ENCODE peak calls at places on chromosomes 2 and 18, in six cellular contexts. One of them, this sample, is unnamed.

GRCh38 chr2:161134547-161135518 is 25.4 kb upstream of the TANK start:
- DNase-seq in activated CD4-positive, alpha-beta T cell treated with anti-CD3 and anti-CD28 coated beads, Interleukin-2, amount 50 U/mL, for 1 hour: no peak
- DNase-seq in tibial artery: no peak
- DNase-seq in KBM-7: no peak
- DNase-seq in progenitor cell of endocrine pancreas: no peak
- DNase-seq in NCI-H1092 treated with DMSO at 0.1 percent for 48 hours: peak
- DNase-seq in this sample: no peak

GRCh38 chr2:29251406-29251805 is 136.2 kb downstream of the CLIP4 start:
- DNase-seq in activated CD4-positive, alpha-beta T cell treated with anti-CD3 and anti-CD28 coated beads, Interleukin-2, amount 50 U/mL, for 1 hour: no peak
- DNase-seq in tibial artery: no peak
- DNase-seq in KBM-7: no peak
- DNase-seq in progenitor cell of endocrine pancreas: no peak
- DNase-seq in NCI-H1092 treated with DMSO at 0.1 percent for 48 hours: no peak
- DNase-seq in this sample: no peak

GRCh38 chr2:233081232-233081730 is 21.1 kb downstream of the INPP5D start:
- DNase-seq in activated CD4-positive, alpha-beta T cell treated with anti-CD3 and anti-CD28 coated beads, Interleukin-2, amount 50 U/mL, for 1 hour: peak
- DNase-seq in tibial artery: no peak
- DNase-seq in KBM-7: no peak
- DNase-seq in progenitor cell of endocrine pancreas: no peak
- DNase-seq in NCI-H1092 treated with DMSO at 0.1 percent for 48 hours: no peak
- DNase-seq in this sample: no peak

GRCh38 chr18:65753520-65753919 is 2.7 kb downstream of the CDH7 start:
- DNase-seq in activated CD4-positive, alpha-beta T cell treated with anti-CD3 and anti-CD28 coated beads, Interleukin-2, amount 50 U/mL, for 1 hour: no peak
- DNase-seq in tibial artery: no peak
- DNase-seq in KBM-7: peak
- DNase-seq in progenitor cell of endocrine pancreas: peak
- DNase-seq in NCI-H1092 treated with DMSO at 0.1 percent for 48 hours: peak
- DNase-seq in this sample: peak

GRCh38 chr2:56587456-56587855 is 403.7 kb downstream of the CCDC85A start:
- DNase-seq in activated CD4-positive, alpha-beta T cell treated with anti-CD3 and anti-CD28 coated beads, Interleukin-2, amount 50 U/mL, for 1 hour: no peak
- DNase-seq in tibial artery: no peak
- DNase-seq in KBM-7: no peak
- DNase-seq in progenitor cell of endocrine pancreas: no peak
- DNase-seq in NCI-H1092 treated with DMSO at 0.1 percent for 48 hours: no peak
- DNase-seq in this sample: no peak

GRCh38 chr2:136185991-136186771 is 68.2 kb upstream of the CXCR4 start:
- DNase-seq in activated CD4-positive, alpha-beta T cell treated with anti-CD3 and anti-CD28 coated beads, Interleukin-2, amount 50 U/mL, for 1 hour: no peak
- DNase-seq in tibial artery: no peak
- DNase-seq in KBM-7: no peak
- DNase-seq in progenitor cell of endocrine pancreas: no peak
- DNase-seq in NCI-H1092 treated with DMSO at 0.1 percent for 48 hours: no peak
- DNase-seq in this sample: no peak

GRCh38 chr2:133674066-133674432 is 105.8 kb upstream of the NCKAP5 start:
- DNase-seq in activated CD4-positive, alpha-beta T cell treated with anti-CD3 and anti-CD28 coated beads, Interleukin-2, amount 50 U/mL, for 1 hour: no peak
- DNase-seq in tibial artery: no peak
- DNase-seq in KBM-7: no peak
- DNase-seq in progenitor cell of endocrine pancreas: no peak
- DNase-seq in NCI-H1092 treated with DMSO at 0.1 percent for 48 hours: no peak
- DNase-seq in this sample: no peak

GRCh38 chr18:52499018-52499417 is 159.0 kb downstream of the DCC start:
- DNase-seq in activated CD4-positive, alpha-beta T cell treated with anti-CD3 and anti-CD28 coated beads, Interleukin-2, amount 50 U/mL, for 1 hour: no peak
- DNase-seq in tibial artery: no peak
- DNase-seq in KBM-7: no peak
- DNase-seq in progenitor cell of endocrine pancreas: no peak
- DNase-seq in NCI-H1092 treated with DMSO at 0.1 percent for 48 hours: no peak
- DNase-seq in this sample: no peak

GRCh38 chr2:39728941-39729351 is 50.1 kb downstream of the THUMPD2 start:
- DNase-seq in activated CD4-positive, alpha-beta T cell treated with anti-CD3 and anti-CD28 coated beads, Interleukin-2, amount 50 U/mL, for 1 hour: peak
- DNase-seq in tibial artery: no peak
- DNase-seq in KBM-7: peak
- DNase-seq in progenitor cell of endocrine pancreas: peak
- DNase-seq in NCI-H1092 treated with DMSO at 0.1 percent for 48 hours: peak
- DNase-seq in this sample: peak

GRCh38 chr2:68744517-68744916 is 9.9 kb downstream of the ARHGAP25 start:
- DNase-seq in activated CD4-positive, alpha-beta T cell treated with anti-CD3 and anti-CD28 coated beads, Interleukin-2, amount 50 U/mL, for 1 hour: no peak
- DNase-seq in tibial artery: no peak
- DNase-seq in KBM-7: no peak
- DNase-seq in progenitor cell of endocrine pancreas: no peak
- DNase-seq in NCI-H1092 treated with DMSO at 0.1 percent for 48 hours: no peak
- DNase-seq in this sample: no peak

GRCh38 chr2:170143045-170143717 is 34.8 kb upstream of the MYO3B start:
- DNase-seq in activated CD4-positive, alpha-beta T cell treated with anti-CD3 and anti-CD28 coated beads, Interleukin-2, amount 50 U/mL, for 1 hour: no peak
- DNase-seq in tibial artery: no peak
- DNase-seq in KBM-7: no peak
- DNase-seq in progenitor cell of endocrine pancreas: no peak
- DNase-seq in NCI-H1092 treated with DMSO at 0.1 percent for 48 hours: no peak
- DNase-seq in this sample: no peak

GRCh38 chr2:67048314-67048713 is 348.8 kb upstream of the ETAA1 start:
- DNase-seq in activated CD4-positive, alpha-beta T cell treated with anti-CD3 and anti-CD28 coated beads, Interleukin-2, amount 50 U/mL, for 1 hour: no peak
- DNase-seq in tibial artery: no peak
- DNase-seq in KBM-7: no peak
- DNase-seq in progenitor cell of endocrine pancreas: no peak
- DNase-seq in NCI-H1092 treated with DMSO at 0.1 percent for 48 hours: no peak
- DNase-seq in this sample: no peak

GRCh38 chr2:44579136-44579836 is 217.5 kb downstream of the CAMKMT start:
- DNase-seq in activated CD4-positive, alpha-beta T cell treated with anti-CD3 and anti-CD28 coated beads, Interleukin-2, amount 50 U/mL, for 1 hour: no peak
- DNase-seq in tibial artery: no peak
- DNase-seq in KBM-7: no peak
- DNase-seq in progenitor cell of endocrine pancreas: no peak
- DNase-seq in NCI-H1092 treated with DMSO at 0.1 percent for 48 hours: no peak
- DNase-seq in this sample: no peak

GRCh38 chr2:157404363-157404762 is 39.5 kb downstream of the CYTIP start:
- DNase-seq in activated CD4-positive, alpha-beta T cell treated with anti-CD3 and anti-CD28 coated beads, Interleukin-2, amount 50 U/mL, for 1 hour: peak
- DNase-seq in tibial artery: no peak
- DNase-seq in KBM-7: peak
- DNase-seq in progenitor cell of endocrine pancreas: no peak
- DNase-seq in NCI-H1092 treated with DMSO at 0.1 percent for 48 hours: no peak
- DNase-seq in this sample: no peak

GRCh38 chr2:28148566-28148965 is 244.1 kb upstream of the FOSL2 start:
- DNase-seq in activated CD4-positive, alpha-beta T cell treated with anti-CD3 and anti-CD28 coated beads, Interleukin-2, amount 50 U/mL, for 1 hour: no peak
- DNase-seq in tibial artery: no peak
- DNase-seq in KBM-7: no peak
- DNase-seq in progenitor cell of endocrine pancreas: no peak
- DNase-seq in NCI-H1092 treated with DMSO at 0.1 percent for 48 hours: no peak
- DNase-seq in this sample: no peak

GRCh38 chr2:26558271-26559043 is 80.5 kb upstream of the OTOF start:
- DNase-seq in activated CD4-positive, alpha-beta T cell treated with anti-CD3 and anti-CD28 coated beads, Interleukin-2, amount 50 U/mL, for 1 hour: no peak
- DNase-seq in tibial artery: no peak
- DNase-seq in KBM-7: no peak
- DNase-seq in progenitor cell of endocrine pancreas: no peak
- DNase-seq in NCI-H1092 treated with DMSO at 0.1 percent for 48 hours: no peak
- DNase-seq in this sample: no peak

GRCh38 chr2:235573331-235574221 is 79.7 kb downstream of the AGAP1 start:
- DNase-seq in activated CD4-positive, alpha-beta T cell treated with anti-CD3 and anti-CD28 coated beads, Interleukin-2, amount 50 U/mL, for 1 hour: no peak
- DNase-seq in tibial artery: no peak
- DNase-seq in KBM-7: no peak
- DNase-seq in progenitor cell of endocrine pancreas: no peak
- DNase-seq in NCI-H1092 treated with DMSO at 0.1 percent for 48 hours: peak
- DNase-seq in this sample: no peak

GRCh38 chr18:40824291-40824690 is 1130.7 kb upstream of the PIK3C3 start:
- DNase-seq in activated CD4-positive, alpha-beta T cell treated with anti-CD3 and anti-CD28 coated beads, Interleukin-2, amount 50 U/mL, for 1 hour: no peak
- DNase-seq in tibial artery: no peak
- DNase-seq in KBM-7: no peak
- DNase-seq in progenitor cell of endocrine pancreas: no peak
- DNase-seq in NCI-H1092 treated with DMSO at 0.1 percent for 48 hours: no peak
- DNase-seq in this sample: no peak

GRCh38 chr2:120314656-120315366 is 31.1 kb upstream of the INHBB start:
- DNase-seq in activated CD4-positive, alpha-beta T cell treated with anti-CD3 and anti-CD28 coated beads, Interleukin-2, amount 50 U/mL, for 1 hour: peak
- DNase-seq in tibial artery: no peak
- DNase-seq in KBM-7: no peak
- DNase-seq in progenitor cell of endocrine pancreas: no peak
- DNase-seq in NCI-H1092 treated with DMSO at 0.1 percent for 48 hours: peak
- DNase-seq in this sample: no peak

GRCh38 chr2:46229134-46230063 is 67.8 kb upstream of the EPAS1 start:
- DNase-seq in activated CD4-positive, alpha-beta T cell treated with anti-CD3 and anti-CD28 coated beads, Interleukin-2, amount 50 U/mL, for 1 hour: no peak
- DNase-seq in tibial artery: no peak
- DNase-seq in KBM-7: peak
- DNase-seq in progenitor cell of endocrine pancreas: no peak
- DNase-seq in NCI-H1092 treated with DMSO at 0.1 percent for 48 hours: no peak
- DNase-seq in this sample: no peak

GRCh38 chr2:48943436-48943835 is 187.9 kb upstream of the LHCGR start:
- DNase-seq in activated CD4-positive, alpha-beta T cell treated with anti-CD3 and anti-CD28 coated beads, Interleukin-2, amount 50 U/mL, for 1 hour: no peak
- DNase-seq in tibial artery: no peak
- DNase-seq in KBM-7: no peak
- DNase-seq in progenitor cell of endocrine pancreas: no peak
- DNase-seq in NCI-H1092 treated with DMSO at 0.1 percent for 48 hours: no peak
- DNase-seq in this sample: no peak

GRCh38 chr2:141900826-141901225 is 230.0 kb downstream of the LRP1B start:
- DNase-seq in activated CD4-positive, alpha-beta T cell treated with anti-CD3 and anti-CD28 coated beads, Interleukin-2, amount 50 U/mL, for 1 hour: no peak
- DNase-seq in tibial artery: no peak
- DNase-seq in KBM-7: no peak
- DNase-seq in progenitor cell of endocrine pancreas: no peak
- DNase-seq in NCI-H1092 treated with DMSO at 0.1 percent for 48 hours: no peak
- DNase-seq in this sample: no peak

GRCh38 chr2:233840520-233840919 is 13.8 kb downstream of the HJURP start:
- DNase-seq in activated CD4-positive, alpha-beta T cell treated with anti-CD3 and anti-CD28 coated beads, Interleukin-2, amount 50 U/mL, for 1 hour: no peak
- DNase-seq in tibial artery: no peak
- DNase-seq in KBM-7: no peak
- DNase-seq in progenitor cell of endocrine pancreas: no peak
- DNase-seq in NCI-H1092 treated with DMSO at 0.1 percent for 48 hours: no peak
- DNase-seq in this sample: no peak

GRCh38 chr2:146587291-146587713 is 1257.5 kb upstream of the ACVR2A start:
- DNase-seq in activated CD4-positive, alpha-beta T cell treated with anti-CD3 and anti-CD28 coated beads, Interleukin-2, amount 50 U/mL, for 1 hour: no peak
- DNase-seq in tibial artery: no peak
- DNase-seq in KBM-7: no peak
- DNase-seq in progenitor cell of endocrine pancreas: no peak
- DNase-seq in NCI-H1092 treated with DMSO at 0.1 percent for 48 hours: no peak
- DNase-seq in this sample: no peak

GRCh38 chr2:202689459-202689858 is 54.7 kb downstream of the FAM117B start:
- DNase-seq in activated CD4-positive, alpha-beta T cell treated with anti-CD3 and anti-CD28 coated beads, Interleukin-2, amount 50 U/mL, for 1 hour: no peak
- DNase-seq in tibial artery: no peak
- DNase-seq in KBM-7: no peak
- DNase-seq in progenitor cell of endocrine pancreas: no peak
- DNase-seq in NCI-H1092 treated with DMSO at 0.1 percent for 48 hours: no peak
- DNase-seq in this sample: no peak

GRCh38 chr2:8661235-8661634 is 20.6 kb upstream of the ID2 start:
- DNase-seq in activated CD4-positive, alpha-beta T cell treated with anti-CD3 and anti-CD28 coated beads, Interleukin-2, amount 50 U/mL, for 1 hour: no peak
- DNase-seq in tibial artery: peak
- DNase-seq in KBM-7: no peak
- DNase-seq in progenitor cell of endocrine pancreas: no peak
- DNase-seq in NCI-H1092 treated with DMSO at 0.1 percent for 48 hours: no peak
- DNase-seq in this sample: no peak

GRCh38 chr2:201114846-201115245 is 1.1 kb upstream of the CFLAR start:
- DNase-seq in activated CD4-positive, alpha-beta T cell treated with anti-CD3 and anti-CD28 coated beads, Interleukin-2, amount 50 U/mL, for 1 hour: no peak
- DNase-seq in tibial artery: no peak
- DNase-seq in KBM-7: no peak
- DNase-seq in progenitor cell of endocrine pancreas: no peak
- DNase-seq in NCI-H1092 treated with DMSO at 0.1 percent for 48 hours: no peak
- DNase-seq in this sample: no peak

GRCh38 chr18:12766986-12767433 is 64.2 kb downstream of the PSMG2 start:
- DNase-seq in activated CD4-positive, alpha-beta T cell treated with anti-CD3 and anti-CD28 coated beads, Interleukin-2, amount 50 U/mL, for 1 hour: no peak
- DNase-seq in tibial artery: no peak
- DNase-seq in KBM-7: no peak
- DNase-seq in progenitor cell of endocrine pancreas: peak
- DNase-seq in NCI-H1092 treated with DMSO at 0.1 percent for 48 hours: no peak
- DNase-seq in this sample: no peak

GRCh38 chr2:28716265-28716865 is 35.3 kb upstream of the PPP1CB start:
- DNase-seq in activated CD4-positive, alpha-beta T cell treated with anti-CD3 and anti-CD28 coated beads, Interleukin-2, amount 50 U/mL, for 1 hour: no peak
- DNase-seq in tibial artery: peak
- DNase-seq in KBM-7: peak
- DNase-seq in progenitor cell of endocrine pancreas: no peak
- DNase-seq in NCI-H1092 treated with DMSO at 0.1 percent for 48 hours: no peak
- DNase-seq in this sample: peak

GRCh38 chr2:64859208-64860161 is 129.7 kb upstream of the SLC1A4 start:
- DNase-seq in activated CD4-positive, alpha-beta T cell treated with anti-CD3 and anti-CD28 coated beads, Interleukin-2, amount 50 U/mL, for 1 hour: no peak
- DNase-seq in tibial artery: peak
- DNase-seq in KBM-7: peak
- DNase-seq in progenitor cell of endocrine pancreas: peak
- DNase-seq in NCI-H1092 treated with DMSO at 0.1 percent for 48 hours: peak
- DNase-seq in this sample: no peak

GRCh38 chr2:219058541-219059374 is 2.0 kb downstream of the IHH start:
- DNase-seq in activated CD4-positive, alpha-beta T cell treated with anti-CD3 and anti-CD28 coated beads, Interleukin-2, amount 50 U/mL, for 1 hour: no peak
- DNase-seq in tibial artery: no peak
- DNase-seq in KBM-7: no peak
- DNase-seq in progenitor cell of endocrine pancreas: peak
- DNase-seq in NCI-H1092 treated with DMSO at 0.1 percent for 48 hours: no peak
- DNase-seq in this sample: no peak

GRCh38 chr2:10575566-10576300 is 114.0 kb downstream of the NOL10 start:
- DNase-seq in activated CD4-positive, alpha-beta T cell treated with anti-CD3 and anti-CD28 coated beads, Interleukin-2, amount 50 U/mL, for 1 hour: no peak
- DNase-seq in tibial artery: no peak
- DNase-seq in KBM-7: no peak
- DNase-seq in progenitor cell of endocrine pancreas: no peak
- DNase-seq in NCI-H1092 treated with DMSO at 0.1 percent for 48 hours: no peak
- DNase-seq in this sample: no peak

GRCh38 chr2:214492152-214492551 is 81.3 kb downstream of the VWC2L start:
- DNase-seq in activated CD4-positive, alpha-beta T cell treated with anti-CD3 and anti-CD28 coated beads, Interleukin-2, amount 50 U/mL, for 1 hour: no peak
- DNase-seq in tibial artery: no peak
- DNase-seq in KBM-7: no peak
- DNase-seq in progenitor cell of endocrine pancreas: no peak
- DNase-seq in NCI-H1092 treated with DMSO at 0.1 percent for 48 hours: peak
- DNase-seq in this sample: peak

GRCh38 chr2:46387292-46387691 is 90.1 kb downstream of the EPAS1 start:
- DNase-seq in activated CD4-positive, alpha-beta T cell treated with anti-CD3 and anti-CD28 coated beads, Interleukin-2, amount 50 U/mL, for 1 hour: no peak
- DNase-seq in tibial artery: no peak
- DNase-seq in KBM-7: no peak
- DNase-seq in progenitor cell of endocrine pancreas: no peak
- DNase-seq in NCI-H1092 treated with DMSO at 0.1 percent for 48 hours: no peak
- DNase-seq in this sample: no peak

GRCh38 chr18:25686960-25687520 is 335.1 kb upstream of the ZNF521 start:
- DNase-seq in activated CD4-positive, alpha-beta T cell treated with anti-CD3 and anti-CD28 coated beads, Interleukin-2, amount 50 U/mL, for 1 hour: no peak
- DNase-seq in tibial artery: no peak
- DNase-seq in KBM-7: no peak
- DNase-seq in progenitor cell of endocrine pancreas: no peak
- DNase-seq in NCI-H1092 treated with DMSO at 0.1 percent for 48 hours: no peak
- DNase-seq in this sample: no peak

GRCh38 chr18:59627414-59627813 is 69.8 kb downstream of the CCBE1 start:
- DNase-seq in activated CD4-positive, alpha-beta T cell treated with anti-CD3 and anti-CD28 coated beads, Interleukin-2, amount 50 U/mL, for 1 hour: no peak
- DNase-seq in tibial artery: no peak
- DNase-seq in KBM-7: no peak
- DNase-seq in progenitor cell of endocrine pancreas: no peak
- DNase-seq in NCI-H1092 treated with DMSO at 0.1 percent for 48 hours: no peak
- DNase-seq in this sample: no peak

GRCh38 chr2:61288070-61288841 is 126.3 kb downstream of the C2orf74 start:
- DNase-seq in activated CD4-positive, alpha-beta T cell treated with anti-CD3 and anti-CD28 coated beads, Interleukin-2, amount 50 U/mL, for 1 hour: no peak
- DNase-seq in tibial artery: no peak
- DNase-seq in KBM-7: peak
- DNase-seq in progenitor cell of endocrine pancreas: no peak
- DNase-seq in NCI-H1092 treated with DMSO at 0.1 percent for 48 hours: no peak
- DNase-seq in this sample: no peak

This sample was measured in NCI-H1694 treated with DMSO at 0.1 percent for 48 hours.